ENCODE peak calls at places on chromosomes 13 and 19, in five cellular contexts. P is NCI-H774; V is kidney tubule cell; G is stimulated activated CD4-positive, alpha-beta T cell treated with anti-CD3 and anti-CD28 coated beads, TNF-alpha, amount 100 ng/mL, for 48 hours; O is right cardiac atrium. S is an unnamed sample.

GRCh38 chr19:35704218-35704617 is at the start of gene ZBTB32:
- DNase-seq in P (peak; percentile 3), O (peak; percentile 61), V (peak; percentile 49), G (no peak), S (no peak)

GRCh38 chr19:12938536-12939291 is at the start of gene CALR:
- DNase-seq in G (no peak), P (no peak), V (peak; percentile 42), O (no peak), S (no peak)

GRCh38 chr19:10000171-10000826 is 10.0 kb downstream of the COL5A3 start:
- DNase-seq in O (peak; percentile 87), V (peak; percentile 63), P (peak; percentile 41), G (peak; percentile 57), S (peak; percentile 74)

GRCh38 chr19:21765151-21765550 is 2.2 kb downstream of the ZNF100 start:
- DNase-seq in G (peak; percentile 20), O (no peak), V (peak; percentile 77), P (no peak), S (no peak)

GRCh38 chr13:82878536-82878935 is 1003.7 kb downstream of the SLITRK1 start:
- DNase-seq in P (peak; percentile 66), G (no peak), O (no peak), V (peak; percentile 44), S (no peak)

GRCh38 chr13:110616103-110617101 is 1.1 kb downstream of the NAXD start:
- DNase-seq in V (peak; percentile 75), P (no peak), O (peak; percentile 67), G (peak; percentile 44), S (no peak)

GRCh38 chr13:50080158-50080855 is 65.1 kb downstream of the KCNRG start:
- DNase-seq in G (peak; percentile 10), P (peak; percentile 9), O (peak; percentile 37), V (peak; percentile 51), S (no peak)

GRCh38 chr13:40599146-40599545 is 67.3 kb downstream of the FOXO1 start:
- DNase-seq in V (no peak), G (no peak), P (no peak), O (no peak), S (no peak)

GRCh38 chr19:11737964-11738745 is 591 bp downstream of the ZNF823 start:
- DNase-seq in G (no peak), P (no peak), O (peak; percentile 69), V (peak; percentile 91), S (peak; percentile 24)

GRCh38 chr19:51541458-51542357 is 10.2 kb upstream of the SIGLEC6 start:
- DNase-seq in O (no peak), G (no peak), V (no peak), P (no peak), S (no peak)

GRCh38 chr19:48474084-48474592 is 5.0 kb downstream of the CYTH2 start:
- DNase-seq in G (no peak), O (no peak), P (no peak), V (no peak), S (no peak)

GRCh38 chr19:22261596-22261995 is 24.6 kb upstream of the ZNF729 start:
- DNase-seq in V (no peak), O (peak; percentile 9), P (no peak), G (no peak), S (no peak)

GRCh38 chr19:48906324-48906723 is 6.2 kb downstream of the NUCB1 start:
- DNase-seq in V (no peak), O (no peak), G (no peak), P (no peak), S (no peak)